ENCODE peak calls at places on chromosomes 1 and 21, in eight cellular contexts. W, C, E, A, O, I, Z and H are unnamed samples.

GRCh38 chr21:42146251-42146805 is 72.6 kb upstream of the ABCG1 start:
- DNase-seq in W (no peak), C (no peak), E (no peak), A (peak), O (no peak), I (no peak), Z (no peak), H (no peak)

GRCh38 chr1:204697893-204698292 is 12.4 kb upstream of the LRRN2 start:
- DNase-seq in W (no peak), C (no peak), E (no peak), A (no peak), O (no peak), I (no peak), Z (no peak), H (no peak)

GRCh38 chr1:207672525-207673130 is 27.7 kb downstream of the CR1L start:
- DNase-seq in W (peak), C (peak), E (no peak), A (no peak), O (no peak), I (peak), Z (peak), H (no peak)

GRCh38 chr1:202848191-202848542 is 37.4 kb downstream of the PCAT6 start:
- DNase-seq in W (no peak), C (no peak), E (no peak), A (no peak), O (no peak), I (no peak), Z (peak), H (no peak)

GRCh38 chr1:91066545-91066944 is 44.7 kb upstream of the ZNF644 start:
- DNase-seq in W (no peak), C (no peak), E (no peak), A (no peak), O (no peak), I (no peak), Z (no peak), H (no peak)

GRCh38 chr1:183634429-183635065 is 1.0 kb downstream of the ARPC5 start:
- DNase-seq in W (no peak), C (no peak), E (no peak), A (no peak), O (no peak), I (no peak), Z (no peak), H (no peak)

GRCh38 chr1:54342764-54343687 is 63.2 kb downstream of the SSBP3 start:
- DNase-seq in W (no peak), C (no peak), E (no peak), A (no peak), O (no peak), I (no peak), Z (no peak), H (no peak)

GRCh38 chr21:45997205-45997494 is 15.6 kb downstream of the COL6A1 start:
- DNase-seq in W (no peak), C (no peak), E (no peak), A (no peak), O (peak), I (no peak), Z (no peak), H (no peak)

GRCh38 chr1:172398193-172398592 is 22.3 kb upstream of the C1orf105 start:
- DNase-seq in W (no peak), C (no peak), E (no peak), A (no peak), O (no peak), I (no peak), Z (no peak), H (no peak)

GRCh38 chr21:33780631-33781030 is 135.0 kb downstream of the ATP5PO start:
- DNase-seq in W (no peak), C (no peak), E (no peak), A (no peak), O (no peak), I (no peak), Z (no peak), H (no peak)

GRCh38 chr1:23809751-23810171 is 9.2 kb upstream of the GALE start:
- DNase-seq in W (no peak), C (peak), E (no peak), A (peak), O (peak), I (peak), Z (peak), H (no peak)

GRCh38 chr1:92408825-92409224 is 77.9 kb downstream of the GFI1 start:
- DNase-seq in W (no peak), C (no peak), E (no peak), A (no peak), O (no peak), I (no peak), Z (no peak), H (no peak)

GRCh38 chr1:176789571-176790090 is 326.7 kb downstream of the PAPPA2 start:
- DNase-seq in W (no peak), C (no peak), E (peak), A (no peak), O (no peak), I (no peak), Z (no peak), H (no peak)

GRCh38 chr1:31723828-31724359 is 20.1 kb upstream of the COL16A1 start:
- DNase-seq in W (peak), C (peak), E (no peak), A (peak), O (no peak), I (peak), Z (peak), H (no peak)

GRCh38 chr1:196897158-196897828 is 9.4 kb downstream of the CFHR4 start:
- DNase-seq in W (no peak), C (no peak), E (no peak), A (peak), O (no peak), I (no peak), Z (no peak), H (no peak)

GRCh38 chr21:45403825-45404725 is 890 bp upstream of the COL18A1 start:
- DNase-seq in W (no peak), C (peak), E (no peak), A (no peak), O (peak), I (peak), Z (no peak), H (peak)

GRCh38 chr1:167541610-167542009 is 12.0 kb downstream of the CREG1 start:
- DNase-seq in W (no peak), C (no peak), E (no peak), A (no peak), O (no peak), I (no peak), Z (no peak), H (no peak)